ENCODE peak calls at places on chromosomes 16 and 17, in ten cellular contexts. One of them, this sample, is unnamed.

GRCh38 chr17:27460196-27460725 is 4.0 kb downstream of the KSR1 start:
- DNase-seq in COR-L47: no peak
- DNase-seq in activated CD4-positive, alpha-beta T cell treated with anti-CD3 and anti-CD28 coated beads for 36 hours: no peak
- DNase-seq in gastrocnemius medialis: no peak
- DNase-seq in T-helper 2 cell: no peak
- DNase-seq in mesothelial cell of epicardium: no peak
- DNase-seq in OCI-M1: no peak
- DNase-seq in posterior vena cava: peak; percentile 64
- DNase-seq in NCI-H1930: no peak
- DNase-seq in activated CD8-positive, alpha-beta memory T cell treated with anti-CD3 and anti-CD28 coated beads, Interleukin-2, amount 50 U/mL, for 48 hours: no peak
- DNase-seq in this sample: no peak

GRCh38 chr17:28716740-28717577 is 709 bp downstream of the RAB34 start:
- DNase-seq in gastrocnemius medialis: no peak
- DNase-seq in OCI-M1: no peak
- DNase-seq in activated CD4-positive, alpha-beta T cell treated with anti-CD3 and anti-CD28 coated beads for 36 hours: peak; percentile 29
- DNase-seq in posterior vena cava: no peak
- DNase-seq in NCI-H1930: no peak
- DNase-seq in activated CD8-positive, alpha-beta memory T cell treated with anti-CD3 and anti-CD28 coated beads, Interleukin-2, amount 50 U/mL, for 48 hours: peak; percentile 71
- DNase-seq in mesothelial cell of epicardium: peak; percentile 55
- DNase-seq in T-helper 2 cell: peak; percentile 12
- DNase-seq in COR-L47: no peak
- DNase-seq in this sample: no peak

GRCh38 chr16:5296163-5296562 is 198.6 kb upstream of the EEF2KMT start:
- DNase-seq in activated CD8-positive, alpha-beta memory T cell treated with anti-CD3 and anti-CD28 coated beads, Interleukin-2, amount 50 U/mL, for 48 hours: no peak
- DNase-seq in NCI-H1930: no peak
- DNase-seq in posterior vena cava: no peak
- DNase-seq in activated CD4-positive, alpha-beta T cell treated with anti-CD3 and anti-CD28 coated beads for 36 hours: no peak
- DNase-seq in COR-L47: no peak
- DNase-seq in OCI-M1: no peak
- DNase-seq in T-helper 2 cell: no peak
- DNase-seq in mesothelial cell of epicardium: no peak
- DNase-seq in gastrocnemius medialis: no peak
- DNase-seq in this sample: no peak

GRCh38 chr17:39527220-39527813 is 66.0 kb downstream of the CDK12 start:
- DNase-seq in posterior vena cava: no peak
- DNase-seq in activated CD4-positive, alpha-beta T cell treated with anti-CD3 and anti-CD28 coated beads for 36 hours: no peak
- DNase-seq in mesothelial cell of epicardium: no peak
- DNase-seq in gastrocnemius medialis: no peak
- DNase-seq in OCI-M1: peak; percentile 78
- DNase-seq in activated CD8-positive, alpha-beta memory T cell treated with anti-CD3 and anti-CD28 coated beads, Interleukin-2, amount 50 U/mL, for 48 hours: no peak
- DNase-seq in COR-L47: peak; percentile 20
- DNase-seq in NCI-H1930: peak; percentile 9
- DNase-seq in T-helper 2 cell: no peak
- DNase-seq in this sample: peak; percentile 1

GRCh38 chr16:3756113-3756512 is 38.8 kb upstream of the TRAP1 start:
- DNase-seq in NCI-H1930: no peak
- DNase-seq in mesothelial cell of epicardium: no peak
- DNase-seq in gastrocnemius medialis: no peak
- DNase-seq in activated CD8-positive, alpha-beta memory T cell treated with anti-CD3 and anti-CD28 coated beads, Interleukin-2, amount 50 U/mL, for 48 hours: no peak
- DNase-seq in T-helper 2 cell: no peak
- DNase-seq in OCI-M1: no peak
- DNase-seq in posterior vena cava: peak; percentile 23
- DNase-seq in COR-L47: no peak
- DNase-seq in activated CD4-positive, alpha-beta T cell treated with anti-CD3 and anti-CD28 coated beads for 36 hours: no peak
- DNase-seq in this sample: no peak

GRCh38 chr16:74216319-74216718 is 80.3 kb upstream of the PSMD7 start:
- DNase-seq in NCI-H1930: no peak
- DNase-seq in T-helper 2 cell: no peak
- DNase-seq in COR-L47: no peak
- DNase-seq in activated CD4-positive, alpha-beta T cell treated with anti-CD3 and anti-CD28 coated beads for 36 hours: no peak
- DNase-seq in posterior vena cava: no peak
- DNase-seq in gastrocnemius medialis: no peak
- DNase-seq in OCI-M1: no peak
- DNase-seq in mesothelial cell of epicardium: no peak
- DNase-seq in activated CD8-positive, alpha-beta memory T cell treated with anti-CD3 and anti-CD28 coated beads, Interleukin-2, amount 50 U/mL, for 48 hours: no peak
- DNase-seq in this sample: no peak

GRCh38 chr17:34519286-34519685 is 60.1 kb upstream of the TMEM132E start:
- DNase-seq in gastrocnemius medialis: no peak
- DNase-seq in posterior vena cava: no peak
- DNase-seq in T-helper 2 cell: no peak
- DNase-seq in NCI-H1930: peak; percentile 4
- DNase-seq in OCI-M1: peak; percentile 26
- DNase-seq in mesothelial cell of epicardium: no peak
- DNase-seq in activated CD8-positive, alpha-beta memory T cell treated with anti-CD3 and anti-CD28 coated beads, Interleukin-2, amount 50 U/mL, for 48 hours: peak; percentile 61
- DNase-seq in activated CD4-positive, alpha-beta T cell treated with anti-CD3 and anti-CD28 coated beads for 36 hours: peak; percentile 44
- DNase-seq in COR-L47: peak; percentile 6
- DNase-seq in this sample: no peak

GRCh38 chr17:70819183-70819582 is 649.9 kb downstream of the KCNJ2 start:
- DNase-seq in OCI-M1: no peak
- DNase-seq in T-helper 2 cell: no peak
- DNase-seq in posterior vena cava: no peak
- DNase-seq in NCI-H1930: no peak
- DNase-seq in gastrocnemius medialis: no peak
- DNase-seq in activated CD4-positive, alpha-beta T cell treated with anti-CD3 and anti-CD28 coated beads for 36 hours: no peak
- DNase-seq in activated CD8-positive, alpha-beta memory T cell treated with anti-CD3 and anti-CD28 coated beads, Interleukin-2, amount 50 U/mL, for 48 hours: no peak
- DNase-seq in COR-L47: no peak
- DNase-seq in mesothelial cell of epicardium: no peak
- DNase-seq in this sample: no peak

GRCh38 chr16:4346205-4346781 is 4.8 kb downstream of the PAM16 start:
- DNase-seq in activated CD4-positive, alpha-beta T cell treated with anti-CD3 and anti-CD28 coated beads for 36 hours: no peak
- DNase-seq in T-helper 2 cell: no peak
- DNase-seq in activated CD8-positive, alpha-beta memory T cell treated with anti-CD3 and anti-CD28 coated beads, Interleukin-2, amount 50 U/mL, for 48 hours: no peak
- DNase-seq in gastrocnemius medialis: no peak
- DNase-seq in mesothelial cell of epicardium: no peak
- DNase-seq in OCI-M1: no peak
- DNase-seq in NCI-H1930: no peak
- DNase-seq in posterior vena cava: no peak
- DNase-seq in COR-L47: peak; percentile 34
- DNase-seq in this sample: peak; percentile 65

GRCh38 chr17:82859431-82860403 is 19.9 kb upstream of the ZNF750 start:
- DNase-seq in activated CD8-positive, alpha-beta memory T cell treated with anti-CD3 and anti-CD28 coated beads, Interleukin-2, amount 50 U/mL, for 48 hours: peak; percentile 70
- DNase-seq in NCI-H1930: no peak
- DNase-seq in gastrocnemius medialis: no peak
- DNase-seq in COR-L47: no peak
- DNase-seq in T-helper 2 cell: peak; percentile 28
- DNase-seq in activated CD4-positive, alpha-beta T cell treated with anti-CD3 and anti-CD28 coated beads for 36 hours: peak; percentile 86
- DNase-seq in mesothelial cell of epicardium: no peak
- DNase-seq in posterior vena cava: peak; percentile 84
- DNase-seq in OCI-M1: no peak
- DNase-seq in this sample: no peak

GRCh38 chr17:7745748-7746470 is 28.4 kb downstream of the DNAH2 start:
- DNase-seq in gastrocnemius medialis: no peak
- DNase-seq in activated CD4-positive, alpha-beta T cell treated with anti-CD3 and anti-CD28 coated beads for 36 hours: no peak
- DNase-seq in T-helper 2 cell: no peak
- DNase-seq in COR-L47: no peak
- DNase-seq in mesothelial cell of epicardium: no peak
- DNase-seq in OCI-M1: peak; percentile 82
- DNase-seq in activated CD8-positive, alpha-beta memory T cell treated with anti-CD3 and anti-CD28 coated beads, Interleukin-2, amount 50 U/mL, for 48 hours: no peak
- DNase-seq in NCI-H1930: no peak
- DNase-seq in posterior vena cava: peak; percentile 82
- DNase-seq in this sample: no peak

GRCh38 chr16:84868328-84868727 is 48.5 kb downstream of the CRISPLD2 start:
- DNase-seq in activated CD4-positive, alpha-beta T cell treated with anti-CD3 and anti-CD28 coated beads for 36 hours: no peak
- DNase-seq in activated CD8-positive, alpha-beta memory T cell treated with anti-CD3 and anti-CD28 coated beads, Interleukin-2, amount 50 U/mL, for 48 hours: no peak
- DNase-seq in mesothelial cell of epicardium: no peak
- DNase-seq in gastrocnemius medialis: no peak
- DNase-seq in T-helper 2 cell: no peak
- DNase-seq in COR-L47: no peak
- DNase-seq in NCI-H1930: no peak
- DNase-seq in posterior vena cava: no peak
- DNase-seq in OCI-M1: no peak
- DNase-seq in this sample: no peak

GRCh38 chr17:2362416-2362815 is 25.1 kb downstream of the SGSM2 start:
- DNase-seq in mesothelial cell of epicardium: no peak
- DNase-seq in activated CD4-positive, alpha-beta T cell treated with anti-CD3 and anti-CD28 coated beads for 36 hours: no peak
- DNase-seq in COR-L47: no peak
- DNase-seq in T-helper 2 cell: no peak
- DNase-seq in posterior vena cava: no peak
- DNase-seq in activated CD8-positive, alpha-beta memory T cell treated with anti-CD3 and anti-CD28 coated beads, Interleukin-2, amount 50 U/mL, for 48 hours: no peak
- DNase-seq in OCI-M1: no peak
- DNase-seq in NCI-H1930: no peak
- DNase-seq in gastrocnemius medialis: no peak
- DNase-seq in this sample: no peak

GRCh38 chr16:75483222-75483621 is 12.0 kb downstream of the CHST6 start:
- DNase-seq in posterior vena cava: no peak
- DNase-seq in OCI-M1: no peak
- DNase-seq in mesothelial cell of epicardium: no peak
- DNase-seq in COR-L47: no peak
- DNase-seq in T-helper 2 cell: no peak
- DNase-seq in gastrocnemius medialis: peak; percentile 14
- DNase-seq in activated CD4-positive, alpha-beta T cell treated with anti-CD3 and anti-CD28 coated beads for 36 hours: no peak
- DNase-seq in activated CD8-positive, alpha-beta memory T cell treated with anti-CD3 and anti-CD28 coated beads, Interleukin-2, amount 50 U/mL, for 48 hours: no peak
- DNase-seq in NCI-H1930: no peak
- DNase-seq in this sample: no peak

GRCh38 chr16:57633383-57634064 is 5.1 kb downstream of the ADGRG1 start:
- DNase-seq in COR-L47: no peak
- DNase-seq in posterior vena cava: no peak
- DNase-seq in mesothelial cell of epicardium: no peak
- DNase-seq in activated CD4-positive, alpha-beta T cell treated with anti-CD3 and anti-CD28 coated beads for 36 hours: no peak
- DNase-seq in NCI-H1930: no peak
- DNase-seq in gastrocnemius medialis: no peak
- DNase-seq in T-helper 2 cell: no peak
- DNase-seq in activated CD8-positive, alpha-beta memory T cell treated with anti-CD3 and anti-CD28 coated beads, Interleukin-2, amount 50 U/mL, for 48 hours: no peak
- DNase-seq in OCI-M1: no peak
- DNase-seq in this sample: no peak

GRCh38 chr17:76025294-76025693 is 1.8 kb downstream of the EVPL start:
- DNase-seq in activated CD4-positive, alpha-beta T cell treated with anti-CD3 and anti-CD28 coated beads for 36 hours: no peak
- DNase-seq in activated CD8-positive, alpha-beta memory T cell treated with anti-CD3 and anti-CD28 coated beads, Interleukin-2, amount 50 U/mL, for 48 hours: no peak
- DNase-seq in NCI-H1930: no peak
- DNase-seq in gastrocnemius medialis: no peak
- DNase-seq in posterior vena cava: no peak
- DNase-seq in T-helper 2 cell: no peak
- DNase-seq in mesothelial cell of epicardium: no peak
- DNase-seq in OCI-M1: no peak
- DNase-seq in COR-L47: no peak
- DNase-seq in this sample: no peak

GRCh38 chr16:80171199-80171598 is 369.6 kb upstream of the DYNLRB2 start:
- DNase-seq in activated CD4-positive, alpha-beta T cell treated with anti-CD3 and anti-CD28 coated beads for 36 hours: no peak
- DNase-seq in mesothelial cell of epicardium: no peak
- DNase-seq in OCI-M1: no peak
- DNase-seq in activated CD8-positive, alpha-beta memory T cell treated with anti-CD3 and anti-CD28 coated beads, Interleukin-2, amount 50 U/mL, for 48 hours: no peak
- DNase-seq in posterior vena cava: no peak
- DNase-seq in gastrocnemius medialis: no peak
- DNase-seq in COR-L47: no peak
- DNase-seq in NCI-H1930: no peak
- DNase-seq in T-helper 2 cell: no peak
- DNase-seq in this sample: no peak

GRCh38 chr16:54193656-54194007 is 93.0 kb downstream of the IRX3 start:
- DNase-seq in activated CD8-positive, alpha-beta memory T cell treated with anti-CD3 and anti-CD28 coated beads, Interleukin-2, amount 50 U/mL, for 48 hours: peak; percentile 66
- DNase-seq in mesothelial cell of epicardium: peak; percentile 83
- DNase-seq in COR-L47: peak; percentile 64
- DNase-seq in OCI-M1: peak; percentile 65
- DNase-seq in T-helper 2 cell: no peak
- DNase-seq in gastrocnemius medialis: peak; percentile 63
- DNase-seq in posterior vena cava: peak; percentile 92
- DNase-seq in activated CD4-positive, alpha-beta T cell treated with anti-CD3 and anti-CD28 coated beads for 36 hours: peak; percentile 73
- DNase-seq in NCI-H1930: no peak
- DNase-seq in this sample: peak; percentile 79

GRCh38 chr16:80674884-80675283 is 129.5 kb downstream of the CDYL2 start:
- DNase-seq in T-helper 2 cell: no peak
- DNase-seq in posterior vena cava: no peak
- DNase-seq in NCI-H1930: no peak
- DNase-seq in OCI-M1: no peak
- DNase-seq in mesothelial cell of epicardium: no peak
- DNase-seq in gastrocnemius medialis: no peak
- DNase-seq in COR-L47: no peak
- DNase-seq in activated CD4-positive, alpha-beta T cell treated with anti-CD3 and anti-CD28 coated beads for 36 hours: no peak
- DNase-seq in activated CD8-positive, alpha-beta memory T cell treated with anti-CD3 and anti-CD28 coated beads, Interleukin-2, amount 50 U/mL, for 48 hours: no peak
- DNase-seq in this sample: no peak

GRCh38 chr17:15348030-15348429 is 6.6 kb upstream of the TEKT3 start:
- DNase-seq in activated CD4-positive, alpha-beta T cell treated with anti-CD3 and anti-CD28 coated beads for 36 hours: no peak
- DNase-seq in COR-L47: no peak
- DNase-seq in OCI-M1: no peak
- DNase-seq in posterior vena cava: no peak
- DNase-seq in T-helper 2 cell: no peak
- DNase-seq in NCI-H1930: peak; percentile 94
- DNase-seq in activated CD8-positive, alpha-beta memory T cell treated with anti-CD3 and anti-CD28 coated beads, Interleukin-2, amount 50 U/mL, for 48 hours: no peak
- DNase-seq in gastrocnemius medialis: no peak
- DNase-seq in mesothelial cell of epicardium: no peak
- DNase-seq in this sample: peak; percentile 72

This sample was measured in NCI-H345.